ENCODE peak calls at places on chromosomes 4 and X, in nine cellular contexts. W, B, A, H, Z, L, F, K and G are unnamed samples.

GRCh38 chr4:139175647-139176298 is 1.2 kb downstream of the ELF2 start:
- DNase-seq in A (no peak), Z (peak), F (no peak), K (no peak), W (no peak), H (no peak), B (no peak), L (no peak), G (no peak)

GRCh38 chr4:133483600-133484246 is 334.6 kb downstream of the PCDH10 start:
- DNase-seq in B (peak), L (no peak), W (no peak), A (no peak), K (no peak), F (no peak), H (no peak), Z (no peak), G (no peak)

GRCh38 chr4:3529363-3529762 is 2.9 kb downstream of the LRPAP1 start:
- DNase-seq in A (no peak), Z (peak), K (no peak), L (peak), W (peak), B (no peak), F (no peak), H (no peak), G (no peak)

GRCh38 chrX:126967225-126967624 is 147.7 kb downstream of the PRR32 start:
- DNase-seq in F (no peak), B (no peak), W (no peak), H (no peak), K (no peak), L (no peak), A (no peak), Z (no peak), G (no peak)

GRCh38 chrX:24956828-24957227 is 58.9 kb downstream of the ARX start:
- DNase-seq in Z (no peak), B (no peak), F (no peak), L (no peak), W (no peak), A (no peak), K (no peak), H (no peak), G (no peak)

GRCh38 chr4:3074846-3075651 is 568 bp downstream of the HTT start:
- DNase-seq in L (peak), H (no peak), B (no peak), Z (peak), W (peak), A (peak), F (no peak), K (peak), G (peak)

GRCh38 chrX:63525491-63525890 is 174.4 kb upstream of the SPIN4 start:
- DNase-seq in F (no peak), B (no peak), A (no peak), L (no peak), Z (no peak), H (no peak), K (no peak), W (no peak), G (no peak)

GRCh38 chr4:69831646-69832325 is 28.2 kb downstream of the SULT1E1 start:
- DNase-seq in B (no peak), W (peak), K (peak), H (no peak), F (no peak), A (no peak), L (peak), Z (no peak), G (no peak)

GRCh38 chr4:11632488-11632887 is 203.8 kb upstream of the HS3ST1 start:
- DNase-seq in H (no peak), W (no peak), L (no peak), F (no peak), K (no peak), Z (no peak), A (no peak), B (no peak), G (no peak)

GRCh38 chrX:34884693-34885277 is 57.8 kb upstream of the FAM47B start:
- DNase-seq in W (no peak), H (no peak), K (no peak), A (no peak), B (no peak), Z (no peak), L (no peak), F (no peak), G (no peak)

GRCh38 chrX:46561931-46562721 is 11.4 kb upstream of the CHST7 start:
- DNase-seq in H (no peak), A (no peak), Z (no peak), L (peak), F (no peak), B (no peak), W (no peak), K (peak), G (no peak)

GRCh38 chr4:4249876-4250275 is 1.9 kb upstream of the TMEM128 start:
- DNase-seq in H (no peak), K (no peak), B (no peak), F (no peak), W (no peak), L (no peak), Z (no peak), A (no peak), G (no peak)

GRCh38 chr4:186200436-186201409 is 9.4 kb downstream of the CYP4V2 start:
- DNase-seq in Z (no peak), W (no peak), L (no peak), B (no peak), F (no peak), A (no peak), K (no peak), H (no peak), G (no peak)

GRCh38 chr4:29295280-29295679 is 1424.9 kb upstream of the PCDH7 start:
- DNase-seq in A (no peak), K (no peak), Z (no peak), B (no peak), F (no peak), H (no peak), W (no peak), L (no peak), G (no peak)

GRCh38 chr4:25223770-25224375 is 10.0 kb upstream of the PI4K2B start:
- DNase-seq in A (no peak), L (no peak), W (no peak), H (no peak), Z (no peak), F (no peak), K (no peak), B (no peak), G (no peak)

GRCh38 chr4:6472387-6473263 is at the start of gene PPP2R2C:
- DNase-seq in L (no peak), A (no peak), K (peak), H (no peak), B (no peak), F (no peak), W (no peak), Z (peak), G (peak)

GRCh38 chr4:26020896-26021295 is 106.9 kb downstream of the SMIM20 start:
- DNase-seq in B (no peak), L (no peak), Z (no peak), A (no peak), K (no peak), H (no peak), W (no peak), F (no peak), G (no peak)

GRCh38 chrX:70026112-70026850 is 23.5 kb downstream of the AWAT2 start:
- DNase-seq in H (no peak), L (no peak), A (no peak), Z (no peak), W (no peak), K (no peak), F (no peak), B (no peak), G (no peak)

GRCh38 chrX:79601336-79602131 is 234.4 kb upstream of the ITM2A start:
- DNase-seq in F (no peak), B (no peak), L (no peak), K (peak), Z (no peak), A (no peak), H (no peak), W (no peak), G (no peak)

GRCh38 chr4:8198206-8198905 is 734 bp upstream of the SH3TC1 start:
- DNase-seq in F (no peak), B (no peak), Z (no peak), H (no peak), A (no peak), L (peak), K (peak), W (no peak), G (no peak)

GRCh38 chrX:150848914-150849365 is 49.5 kb downstream of the CD99L2 start:
- DNase-seq in K (peak), L (peak), W (no peak), A (no peak), F (no peak), Z (no peak), H (no peak), B (no peak), G (no peak)

GRCh38 chrX:140091276-140091886 is 126.1 kb upstream of the CXorf66 start:
- DNase-seq in F (no peak), A (no peak), Z (peak), L (peak), B (no peak), W (peak), H (no peak), K (peak), G (no peak)

GRCh38 chr4:139521764-139522373 is 34.1 kb downstream of the SETD7 start:
- DNase-seq in L (no peak), B (no peak), K (no peak), Z (no peak), W (no peak), F (no peak), H (no peak), A (no peak), G (no peak)

GRCh38 chrX:66110112-66110511 is 53.9 kb upstream of the HEPH start:
- DNase-seq in Z (no peak), A (no peak), W (no peak), B (no peak), L (no peak), H (no peak), K (peak), F (no peak), G (no peak)

GRCh38 chr4:185238261-185238681 is 28.9 kb downstream of the SNX25 start:
- DNase-seq in W (no peak), F (no peak), H (peak), Z (no peak), K (no peak), A (no peak), L (no peak), B (peak), G (no peak)

GRCh38 chr4:112560084-112560483 is 44.1 kb upstream of the NEUROG2 start:
- DNase-seq in H (no peak), Z (no peak), W (no peak), F (no peak), L (no peak), B (no peak), K (no peak), A (no peak), G (no peak)

GRCh38 chr4:101414496-101414895 is 67.2 kb upstream of the PPP3CA start:
- DNase-seq in L (no peak), Z (no peak), F (no peak), A (no peak), K (no peak), B (no peak), H (no peak), W (no peak), G (no peak)

GRCh38 chr4:183291070-183291469 is 29.0 kb downstream of the CLDN22 start:
- DNase-seq in A (no peak), W (no peak), L (no peak), H (no peak), B (no peak), Z (no peak), K (no peak), F (no peak), G (no peak)

GRCh38 chr4:187883836-187884235 is 111.7 kb upstream of the ZFP42 start:
- DNase-seq in W (no peak), F (no peak), A (no peak), B (no peak), Z (no peak), L (no peak), H (no peak), K (no peak), G (no peak)

GRCh38 chr4:52643846-52644245 is 15.3 kb downstream of the USP46 start:
- DNase-seq in W (peak), A (no peak), L (peak), H (no peak), Z (no peak), B (no peak), K (no peak), F (peak), G (no peak)

GRCh38 chrX:1491851-1492349 is 39.2 kb upstream of the ASMTL start:
- DNase-seq in Z (peak), H (no peak), F (no peak), K (no peak), B (no peak), W (no peak), A (no peak), L (no peak), G (peak)

GRCh38 chrX:40064055-40064597 is 33.6 kb downstream of the BCOR start:
- DNase-seq in L (no peak), B (no peak), K (no peak), F (no peak), W (no peak), H (no peak), Z (no peak), A (no peak), G (no peak)

GRCh38 chr4:77697860-77698599 is 92.4 kb downstream of the CXCL13 start:
- DNase-seq in H (peak), L (no peak), A (no peak), F (no peak), B (no peak), Z (no peak), K (peak), W (no peak), G (no peak)

DNA sequence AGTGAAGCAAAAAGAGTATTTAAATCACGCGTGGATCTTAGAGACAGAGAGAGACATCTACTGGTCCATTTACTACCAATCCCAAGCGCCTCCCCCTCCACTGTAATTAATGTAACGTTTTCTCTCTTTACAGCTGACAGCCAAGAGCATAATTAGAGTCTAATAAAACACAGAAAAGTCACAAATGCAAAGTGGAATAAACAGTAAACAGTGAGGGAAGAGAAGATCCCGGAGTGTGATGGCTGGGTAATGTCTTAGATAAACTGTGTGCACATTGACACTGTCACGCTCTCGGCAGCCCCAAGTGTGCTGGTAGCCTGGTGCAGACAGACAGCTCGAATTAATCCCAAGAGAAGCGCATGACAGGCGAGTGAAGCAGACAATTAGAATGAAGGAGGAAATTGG is 100.3 kb downstream of the CXXC4 start:
- DNase-seq in W (peak), B (no peak), A (no peak), Z (peak), F (no peak), L (peak), H (no peak), K (no peak), G (no peak)
- TF ChIP-seq CTCF in W (no peak), B (no peak), A (no peak), Z (no peak), F (no peak), L (no peak), H (no peak), K (no peak), G (no peak)

GRCh38 chr4:95833652-95834276 is 6.1 kb upstream of the PDHA2 start:
- DNase-seq in L (no peak), B (no peak), K (no peak), Z (no peak), H (no peak), W (no peak), F (no peak), A (no peak), G (no peak)

GRCh38 chr4:95830647-95831046 is 9.2 kb upstream of the PDHA2 start:
- DNase-seq in K (no peak), A (no peak), L (no peak), F (no peak), B (no peak), H (no peak), W (no peak), Z (no peak), G (no peak)

GRCh38 chr4:95838192-95838591 is 1.7 kb upstream of the PDHA2 start:
- DNase-seq in B (no peak), L (no peak), W (peak), H (no peak), F (no peak), A (no peak), K (no peak), Z (no peak), G (no peak)

GRCh38 chr4:95839891-95840290 is at the start of gene PDHA2:
- DNase-seq in B (no peak), L (peak), F (no peak), K (no peak), Z (no peak), W (no peak), H (no peak), A (no peak), G (no peak)

GRCh38 chr4:95835672-95836071 is 4.2 kb upstream of the PDHA2 start:
- DNase-seq in A (no peak), K (no peak), B (no peak), F (no peak), Z (peak), W (no peak), H (no peak), L (no peak), G (no peak)
- TF ChIP-seq CTCF in A (no peak), K (no peak), B (no peak), F (no peak), Z (peak), W (peak), H (no peak), L (no peak), G (peak)

GRCh38 chr4:154549894-154550790 is at the start of gene PLRG1:
- DNase-seq in B (peak), W (peak), Z (peak), A (peak), L (peak), F (peak), H (peak), K (peak), G (peak)

GRCh38 chr4:154542264-154542879 is 7.8 kb downstream of the PLRG1 start:
- DNase-seq in Z (no peak), H (no peak), W (no peak), A (no peak), K (no peak), L (no peak), F (no peak), B (no peak), G (no peak)

GRCh38 chr4:154545689-154546088 is 4.5 kb downstream of the PLRG1 start:
- DNase-seq in B (no peak), K (no peak), F (no peak), W (no peak), L (no peak), A (no peak), H (no peak), Z (no peak), G (no peak)
- TF ChIP-seq CTCF in B (no peak), K (no peak), F (no peak), W (no peak), L (no peak), A (peak), H (no peak), Z (no peak), G (no peak)

GRCh38 chrX:132489256-132490085 is 633 bp upstream of the MBNL3 start:
- DNase-seq in K (peak), W (peak), F (no peak), L (peak), A (no peak), B (no peak), H (no peak), Z (peak), G (peak)
- TF ChIP-seq CTCF in K (no peak), W (no peak), F (no peak), L (no peak), A (no peak), B (no peak), H (no peak), Z (no peak), G (no peak)

DNA sequence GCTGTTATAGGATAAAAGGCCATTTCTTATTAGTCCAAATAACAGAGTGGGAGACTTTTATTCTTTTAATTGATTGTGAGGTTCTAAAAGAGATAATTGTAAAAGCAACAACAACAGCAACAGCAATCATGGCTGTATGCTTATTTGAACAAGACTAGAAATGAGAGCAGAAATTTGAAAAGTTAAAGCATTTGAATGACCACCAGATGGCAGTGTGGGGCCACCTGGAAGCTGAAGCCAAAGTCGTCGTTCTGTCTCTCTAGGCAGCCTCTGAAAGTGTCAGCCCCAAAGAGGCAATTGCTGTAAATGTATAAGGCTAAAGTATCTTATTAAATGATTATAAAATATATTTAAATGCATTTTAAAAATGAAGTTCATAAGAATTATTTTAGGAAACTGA is 42.2 kb downstream of the SH2D1A start:
- DNase-seq in Z (peak), B (no peak), K (peak), H (no peak), L (peak), F (no peak), W (no peak), A (no peak), G (no peak)
- TF ChIP-seq CTCF in Z (peak), B (peak), K (peak), H (peak), L (peak), F (peak), W (peak), A (peak), G (peak)

DNA sequence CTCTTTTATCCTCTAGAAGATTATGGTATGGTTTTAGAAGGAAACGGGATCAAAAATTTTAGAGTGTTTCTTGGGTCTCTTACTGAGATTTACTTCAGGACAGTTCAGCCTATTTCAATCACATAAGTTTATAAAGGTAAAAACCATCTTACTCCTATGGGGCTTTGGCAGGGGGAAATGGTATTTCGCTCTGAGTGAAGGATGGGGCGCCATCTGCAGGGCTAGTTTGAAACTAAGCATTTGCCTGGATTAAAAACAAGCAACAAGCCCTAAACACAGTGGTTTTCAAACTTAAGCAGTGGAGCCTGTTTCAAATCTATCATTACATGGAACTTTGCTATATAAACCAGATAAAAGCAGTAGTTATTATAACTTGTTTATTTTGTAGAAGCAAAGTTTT is 361.5 kb upstream of the FMR1 start:
- DNase-seq in F (no peak), A (no peak), W (no peak), Z (peak), L (no peak), H (no peak), B (no peak), K (no peak), G (no peak)
- TF ChIP-seq CTCF in F (no peak), A (no peak), W (peak), Z (peak), L (no peak), H (no peak), B (no peak), K (no peak), G (peak)

GRCh38 chr4:164039482-164039881 is 545.0 kb downstream of the TMA16 start:
- DNase-seq in K (no peak), F (no peak), W (no peak), A (no peak), B (no peak), L (no peak), Z (no peak), H (no peak), G (no peak)
- TF ChIP-seq CTCF in K (no peak), F (no peak), W (no peak), A (no peak), B (no peak), L (no peak), Z (no peak), H (no peak), G (no peak)

GRCh38 chr4:74805601-74806000 is 11.3 kb upstream of the BTC start:
- DNase-seq in H (peak), W (no peak), Z (no peak), L (no peak), F (no peak), A (no peak), B (no peak), K (no peak), G (no peak)
- TF ChIP-seq CTCF in H (no peak), W (no peak), Z (no peak), L (no peak), F (no peak), A (no peak), B (no peak), K (no peak), G (no peak)

GRCh38 chrX:50098749-50099148 is 102.1 kb downstream of the AKAP4 start:
- DNase-seq in Z (no peak), K (no peak), W (no peak), H (no peak), B (no peak), L (no peak), F (no peak), A (no peak), G (no peak)

GRCh38 chrX:50097121-50097520 is 103.7 kb downstream of the AKAP4 start:
- DNase-seq in L (no peak), F (no peak), H (no peak), W (no peak), Z (no peak), K (no peak), A (no peak), B (no peak), G (no peak)

GRCh38 chrX:50098241-50098640 is 102.6 kb downstream of the AKAP4 start:
- DNase-seq in H (no peak), L (no peak), A (no peak), F (no peak), Z (no peak), B (no peak), K (no peak), W (no peak), G (no peak)

GRCh38 chrX:50103866-50104566 is 96.8 kb downstream of the AKAP4 start:
- DNase-seq in Z (no peak), L (no peak), F (no peak), W (no peak), K (no peak), B (no peak), H (no peak), A (no peak), G (no peak)

GRCh38 chrX:50100188-50100587 is 100.6 kb downstream of the AKAP4 start:
- DNase-seq in H (no peak), Z (peak), F (no peak), B (no peak), L (no peak), W (no peak), A (no peak), K (no peak), G (no peak)
- TF ChIP-seq CTCF in H (no peak), Z (no peak), F (no peak), B (no peak), L (no peak), W (peak), A (no peak), K (no peak), G (peak)